ENCODE peak calls at places on chromosomes 2 and 18, in seven cellular contexts. C, A, E, G, W, V and B are unnamed samples.

GRCh38 chr18:9088252-9088651 is 14.2 kb upstream of the NDUFV2 start:
- DNase-seq in C (no peak), A (no peak), E (no peak), G (no peak), W (no peak), V (no peak), B (no peak)

GRCh38 chr2:163794635-163795034 is 58.8 kb upstream of the FIGN start:
- DNase-seq in C (no peak), A (no peak), E (no peak), G (no peak), W (no peak), V (no peak), B (no peak)

GRCh38 chr2:84247532-84247931 is 211.5 kb downstream of the SUCLG1 start:
- DNase-seq in C (no peak), A (no peak), E (no peak), G (no peak), W (no peak), V (no peak), B (no peak)

GRCh38 chr2:237692601-237693079 is 65.3 kb downstream of the LRRFIP1 start:
- DNase-seq in C (peak), A (no peak), E (no peak), G (peak), W (no peak), V (no peak), B (no peak)

GRCh38 chr2:59301466-59302402 is 1060.6 kb upstream of the FANCL start:
- DNase-seq in C (peak), A (peak), E (peak), G (peak), W (peak), V (peak), B (peak)

GRCh38 chr2:241703128-241703604 is 1.3 kb downstream of the ING5 start:
- DNase-seq in C (no peak), A (no peak), E (peak), G (no peak), W (no peak), V (no peak), B (no peak)

GRCh38 chr18:413263-413662 is 87.2 kb downstream of the COLEC12 start:
- DNase-seq in C (no peak), A (no peak), E (no peak), G (no peak), W (no peak), V (peak), B (no peak)

GRCh38 chr18:3982541-3982940 is 472.6 kb downstream of the DLGAP1 start:
- DNase-seq in C (no peak), A (no peak), E (peak), G (no peak), W (no peak), V (peak), B (no peak)

GRCh38 chr2:19863303-19864041 is 38.3 kb downstream of the TTC32 start:
- DNase-seq in C (peak), A (peak), E (peak), G (peak), W (peak), V (peak), B (peak)

GRCh38 chr2:181393472-181393871 is 63.7 kb upstream of the ITGA4 start:
- DNase-seq in C (peak), A (no peak), E (peak), G (no peak), W (peak), V (peak), B (no peak)

GRCh38 chr2:9329497-9329896 is 93.8 kb downstream of the ITGB1BP1 start:
- DNase-seq in C (no peak), A (no peak), E (no peak), G (no peak), W (no peak), V (no peak), B (no peak)

GRCh38 chr2:7029291-7030059 is 112.3 kb downstream of the RNF144A start:
- DNase-seq in C (no peak), A (no peak), E (no peak), G (no peak), W (no peak), V (no peak), B (no peak)

GRCh38 chr2:69943841-69944604 is 17.4 kb downstream of the ASPRV1 start:
- DNase-seq in C (no peak), A (no peak), E (no peak), G (no peak), W (no peak), V (no peak), B (no peak)

GRCh38 chr2:220077488-220077887 is 450.1 kb downstream of the SLC4A3 start:
- DNase-seq in C (no peak), A (no peak), E (peak), G (peak), W (no peak), V (peak), B (no peak)

GRCh38 chr2:188158337-188159100 is 133.2 kb upstream of the GULP1 start:
- DNase-seq in C (no peak), A (no peak), E (no peak), G (no peak), W (no peak), V (no peak), B (no peak)

GRCh38 chr2:43086451-43087221 is 139.8 kb downstream of the ZFP36L2 start:
- DNase-seq in C (peak), A (no peak), E (peak), G (peak), W (no peak), V (peak), B (no peak)

GRCh38 chr2:28681216-28681981 is 70.2 kb upstream of the PPP1CB start:
- DNase-seq in C (no peak), A (no peak), E (peak), G (no peak), W (no peak), V (peak), B (no peak)

GRCh38 chr2:209685963-209686362 is 85.7 kb upstream of the UNC80 start:
- DNase-seq in C (no peak), A (no peak), E (no peak), G (no peak), W (no peak), V (no peak), B (no peak)

GRCh38 chr2:53505814-53506213 is 261.8 kb upstream of the CHAC2 start:
- DNase-seq in C (peak), A (no peak), E (no peak), G (peak), W (no peak), V (peak), B (no peak)

GRCh38 chr18:13103366-13103765 is 112.2 kb downstream of the CEP192 start:
- DNase-seq in C (no peak), A (no peak), E (no peak), G (no peak), W (no peak), V (no peak), B (no peak)

GRCh38 chr2:232339121-232340081 is 39.1 kb upstream of the ALPP start:
- DNase-seq in C (no peak), A (no peak), E (no peak), G (no peak), W (no peak), V (no peak), B (peak)

GRCh38 chr2:85066006-85066405 is 67.2 kb upstream of the TCF7L1 start:
- DNase-seq in C (no peak), A (no peak), E (no peak), G (no peak), W (no peak), V (no peak), B (peak)

GRCh38 chr18:34120294-34120693 is 104.4 kb downstream of the NOL4 start:
- DNase-seq in C (no peak), A (no peak), E (no peak), G (no peak), W (no peak), V (peak), B (no peak)

GRCh38 chr18:57134564-57135211 is 12.2 kb upstream of the BOD1L2 start:
- DNase-seq in C (no peak), A (no peak), E (no peak), G (peak), W (no peak), V (no peak), B (no peak)

GRCh38 chr2:66445781-66446177 is 10.9 kb downstream of the MEIS1 start:
- DNase-seq in C (no peak), A (no peak), E (peak), G (peak), W (no peak), V (no peak), B (no peak)

GRCh38 chr2:66446178-66446860 is 11.4 kb downstream of the MEIS1 start:
- DNase-seq in C (no peak), A (no peak), E (peak), G (peak), W (no peak), V (peak), B (no peak)

GRCh38 chr2:66448592-66448991 is 13.7 kb downstream of the MEIS1 start:
- DNase-seq in C (no peak), A (no peak), E (peak), G (no peak), W (no peak), V (no peak), B (no peak)

GRCh38 chr2:66447676-66448075 is 12.8 kb downstream of the MEIS1 start:
- DNase-seq in C (no peak), A (no peak), E (peak), G (no peak), W (no peak), V (no peak), B (no peak)

GRCh38 chr2:66446924-66447323 is 12.0 kb downstream of the MEIS1 start:
- DNase-seq in C (no peak), A (no peak), E (peak), G (no peak), W (no peak), V (no peak), B (no peak)
- H3K4me3 ChIP-seq in C (no peak), A (no peak), E (peak), G (peak), W (no peak), V (peak), B (no peak)

GRCh38 chr18:44897445-44898215 is 216.9 kb downstream of the SETBP1 start:
- DNase-seq in C (no peak), A (no peak), E (no peak), G (no peak), W (no peak), V (no peak), B (no peak)

GRCh38 chr18:44895176-44895798 is 214.6 kb downstream of the SETBP1 start:
- DNase-seq in C (peak), A (peak), E (peak), G (no peak), W (peak), V (peak), B (peak)

GRCh38 chr18:44893045-44893706 is 212.5 kb downstream of the SETBP1 start:
- DNase-seq in C (no peak), A (no peak), E (no peak), G (no peak), W (no peak), V (no peak), B (no peak)

GRCh38 chr18:44896817-44897216 is 216.1 kb downstream of the SETBP1 start:
- DNase-seq in C (no peak), A (no peak), E (no peak), G (no peak), W (no peak), V (no peak), B (no peak)

DNA sequence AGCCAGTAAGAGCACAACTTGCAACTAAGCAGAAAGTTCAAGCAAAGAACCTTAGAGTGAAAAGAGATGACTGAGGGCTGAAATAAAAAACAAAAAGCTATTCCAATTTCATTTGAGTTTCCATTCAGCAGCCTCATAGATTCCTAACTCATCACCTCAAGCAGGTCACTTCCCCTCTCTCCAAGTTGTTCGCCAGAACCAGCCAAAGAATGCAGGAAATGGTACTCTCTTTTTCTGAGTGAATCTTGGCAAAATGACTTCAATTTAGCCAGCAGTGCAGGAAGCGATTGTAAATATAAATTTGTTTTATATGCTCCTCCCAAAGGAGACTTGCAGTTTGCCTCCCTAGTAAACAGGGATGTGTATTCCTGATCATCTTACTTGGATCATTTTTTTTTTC is 213.3 kb downstream of the SETBP1 start:
- DNase-seq in C (no peak), A (no peak), E (no peak), G (no peak), W (no peak), V (no peak), B (no peak)
- TF ChIP-seq CTCF in C (no peak), A (no peak), E (no peak), G (no peak), W (no peak), V (no peak), B (no peak)

GRCh38 chr2:207710814-207711740 is at the start of gene CCNYL1:
- DNase-seq in C (peak), A (peak), E (peak), G (peak), W (peak), V (peak), B (peak)

GRCh38 chr2:207704031-207704430 is 7.4 kb upstream of the CCNYL1 start:
- DNase-seq in C (no peak), A (no peak), E (no peak), G (no peak), W (no peak), V (no peak), B (no peak)

GRCh38 chr2:207711750-207712487 is 479 bp downstream of the CCNYL1 start:
- DNase-seq in C (peak), A (peak), E (peak), G (no peak), W (peak), V (peak), B (peak)

GRCh38 chr2:207706936-207707860 is 4.2 kb upstream of the CCNYL1 start:
- DNase-seq in C (no peak), A (no peak), E (no peak), G (no peak), W (no peak), V (no peak), B (no peak)
- H3K27ac ChIP-seq in C (no peak), A (no peak), E (no peak), G (no peak), W (no peak), V (no peak), B (no peak)

DNA sequence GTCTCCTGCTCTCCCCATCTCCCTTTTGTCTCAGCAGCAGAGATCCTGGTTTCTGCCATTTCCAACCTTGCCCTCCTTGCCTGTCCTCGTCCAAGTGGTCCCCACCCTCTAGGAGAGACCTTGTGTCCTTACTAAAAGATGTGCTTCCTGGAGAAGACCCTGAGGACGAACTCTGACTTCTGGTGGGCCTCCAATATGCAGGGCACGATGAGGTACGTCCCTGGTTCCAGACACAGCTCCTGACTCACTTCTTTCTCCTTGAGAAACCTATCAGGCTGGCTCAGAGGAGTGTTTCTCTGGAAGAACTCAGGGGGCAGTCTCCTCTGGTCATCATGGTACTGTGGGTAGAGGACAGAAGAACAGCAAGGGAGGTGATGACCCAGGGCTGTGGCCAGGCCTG is 28.2 kb downstream of the CAPN14 start:
- DNase-seq in C (no peak), A (no peak), E (no peak), G (no peak), W (no peak), V (no peak), B (no peak)
- H3K4me3 ChIP-seq in C (no peak), A (no peak), E (no peak), G (no peak), W (no peak), V (no peak), B (no peak)

DNA sequence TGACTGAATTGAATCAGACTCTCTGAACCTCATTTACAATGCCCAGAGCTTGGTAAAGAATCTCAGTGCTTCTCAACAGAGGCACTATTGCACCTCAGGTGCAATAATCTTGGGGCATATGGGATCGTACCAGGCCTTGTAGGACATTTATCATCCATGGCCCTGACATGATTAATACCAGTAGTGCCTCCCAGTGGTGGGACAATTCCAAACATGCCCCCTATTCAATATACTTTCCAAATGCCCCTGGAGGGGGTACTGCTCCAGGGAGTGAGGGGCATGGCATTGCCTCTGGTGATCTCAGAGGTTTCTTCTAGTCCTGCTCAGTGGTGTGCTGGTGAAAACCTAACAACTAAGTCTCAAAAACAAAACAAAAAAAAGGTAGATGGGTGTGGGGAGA is 174.9 kb upstream of the SMAD2 start:
- DNase-seq in C (no peak), A (no peak), E (no peak), G (no peak), W (no peak), V (no peak), B (peak)
- TF ChIP-seq CTCF in C (no peak), A (peak), E (no peak), G (peak), W (peak), V (no peak), B (peak)

DNA sequence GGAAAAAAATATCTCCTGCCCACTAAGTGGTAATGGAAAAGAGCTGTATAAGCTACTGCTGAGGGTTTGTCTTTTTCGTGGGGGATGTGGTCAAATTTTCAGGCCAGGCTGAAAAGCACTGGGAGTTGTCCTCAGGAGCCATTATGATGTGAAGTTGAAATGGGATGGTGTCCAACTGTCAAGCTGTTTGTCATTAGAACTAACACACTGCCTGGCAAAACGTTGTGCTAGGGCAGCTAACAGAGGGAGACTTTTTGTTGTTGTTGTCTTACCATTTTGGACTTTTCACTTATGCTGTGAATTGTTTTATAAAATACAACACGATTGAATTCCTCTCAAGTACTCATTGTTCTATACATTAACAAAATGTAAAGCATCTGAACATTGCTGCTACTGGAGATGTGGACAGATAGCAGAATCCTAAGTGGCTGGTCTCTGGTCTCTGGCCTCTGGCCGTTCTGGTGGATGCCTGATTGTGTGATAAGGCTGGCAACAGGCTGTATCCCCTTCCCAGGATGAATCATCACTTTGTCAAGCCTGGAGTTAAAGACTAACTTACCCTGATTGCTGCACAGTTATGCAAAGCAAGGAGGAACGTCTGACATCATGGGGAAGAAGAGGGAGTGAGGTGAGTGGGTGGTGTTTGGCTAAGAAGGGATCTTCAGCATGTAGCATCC is 2.3 kb downstream of the MYO1B start:
- DNase-seq in C (peak), A (no peak), E (peak), G (no peak), W (no peak), V (peak), B (no peak)
- H3K27ac ChIP-seq in C (peak), A (no peak), E (peak), G (no peak), W (no peak), V (peak), B (no peak)

DNA sequence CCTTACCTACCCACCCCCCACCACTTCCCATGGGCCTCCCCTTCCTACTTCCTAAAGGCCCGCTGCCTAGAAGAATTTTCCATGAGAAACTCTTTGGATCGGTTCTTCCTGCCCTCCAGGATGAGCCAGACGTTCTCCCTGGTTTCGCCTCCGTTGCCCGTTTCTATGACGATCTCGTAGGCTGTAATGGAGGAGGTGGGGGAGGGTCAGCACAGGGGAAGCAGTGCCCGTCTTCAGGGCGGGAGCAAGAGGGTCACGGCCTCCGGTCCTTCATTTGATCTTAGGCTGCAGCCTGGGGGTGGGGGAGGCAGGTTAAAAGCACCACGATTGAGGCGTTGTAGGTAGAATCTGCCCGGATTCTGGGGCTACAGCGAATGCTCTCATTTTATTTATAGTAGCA is 172.0 kb downstream of the LOXHD1 start:
- DNase-seq in C (no peak), A (no peak), E (no peak), G (peak), W (no peak), V (no peak), B (no peak)
- H3K4me3 ChIP-seq in C (no peak), A (no peak), E (no peak), G (no peak), W (no peak), V (no peak), B (no peak)

GRCh38 chr2:15939854-15940660 is at the start of gene MYCN:
- DNase-seq in C (no peak), A (no peak), E (peak), G (peak), W (no peak), V (peak), B (peak)
- TF ChIP-seq CTCF in C (peak), A (peak), E (no peak), G (peak), W (no peak), V (no peak), B (no peak)

DNA sequence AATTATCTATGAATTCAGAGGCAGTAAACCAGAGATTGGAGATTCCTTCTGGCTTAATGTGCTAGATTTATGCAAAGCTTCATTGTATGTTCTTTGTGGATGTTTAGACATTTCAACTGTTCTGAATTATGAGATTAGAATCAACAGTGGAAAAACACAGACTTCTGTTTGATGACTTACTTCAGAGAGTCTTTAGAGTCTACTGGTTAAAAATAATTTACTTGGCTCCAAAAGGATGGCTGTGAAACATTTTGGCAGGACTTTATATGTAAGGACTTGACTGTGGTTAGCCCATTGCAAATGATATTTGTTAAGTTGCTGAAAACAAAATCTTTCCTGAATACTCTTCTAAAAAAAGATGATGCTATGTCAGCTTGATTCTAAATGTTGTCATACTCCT is 25.5 kb upstream of the LRRC30 start:
- DNase-seq in C (no peak), A (no peak), E (peak), G (no peak), W (no peak), V (peak), B (no peak)
- H3K27ac ChIP-seq in C (no peak), A (no peak), E (no peak), G (no peak), W (no peak), V (no peak), B (no peak)

GRCh38 chr18:11146947-11147345 is 2.4 kb downstream of the PIEZO2 start:
- DNase-seq in C (no peak), A (no peak), E (no peak), G (no peak), W (no peak), V (no peak), B (no peak)
- H3K4me3 ChIP-seq in C (no peak), A (no peak), E (peak), G (no peak), W (no peak), V (no peak), B (no peak)